ENCODE peak calls at places on chromosomes 1 and 21, in six cellular contexts. Z is progenitor cell of endocrine pancreas, R is omental fat pad, D is kidney epithelial cell, J is mucosa of descending colon, U is choroid plexus epithelial cell. I is an unnamed sample.

GRCh38 chr1:17309701-17310640 is 2.0 kb downstream of the PADI4 start:
- DNase-seq in J (no peak), Z (no peak), U (no peak), D (no peak), R (no peak), I (no peak)

GRCh38 chr1:154427173-154428139 is 22.3 kb downstream of the IL6R start:
- DNase-seq in J (no peak), R (no peak), D (no peak), U (peak), Z (no peak), I (no peak)

GRCh38 chr1:99943238-99943794 is 26.5 kb upstream of the SLC35A3 start:
- DNase-seq in J (no peak), Z (no peak), U (peak), R (no peak), D (no peak), I (peak)

GRCh38 chr1:153790282-153790995 is 15.2 kb downstream of the SLC27A3 start:
- DNase-seq in U (peak), R (no peak), Z (no peak), J (peak), D (no peak), I (peak)

GRCh38 chr1:30525631-30525979 is 197.8 kb downstream of the MATN1 start:
- DNase-seq in R (no peak), D (no peak), J (no peak), Z (no peak), U (no peak), I (peak)

GRCh38 chr1:29674625-29675326 is 438.5 kb downstream of the PTPRU start:
- DNase-seq in U (no peak), Z (no peak), R (no peak), D (no peak), J (no peak), I (no peak)

GRCh38 chr1:117231748-117232373 is 21.1 kb upstream of the VTCN1 start:
- DNase-seq in Z (no peak), U (no peak), D (no peak), R (no peak), J (no peak), I (no peak)

GRCh38 chr1:7108251-7108650 is 323.0 kb downstream of the CAMTA1 start:
- DNase-seq in R (no peak), J (no peak), Z (no peak), D (no peak), U (no peak), I (no peak)

GRCh38 chr1:155254714-155255242 is 505 bp downstream of the ENTREP3 start:
- DNase-seq in J (peak), U (no peak), R (no peak), D (no peak), Z (no peak), I (no peak)

GRCh38 chr1:157968951-157969350 is 24.5 kb upstream of the KIRREL1 start:
- DNase-seq in J (no peak), D (no peak), U (peak), R (no peak), Z (no peak), I (no peak)

GRCh38 chr1:24727490-24728214 is 17.6 kb upstream of the CLIC4 start:
- DNase-seq in R (no peak), J (peak), U (peak), D (no peak), Z (no peak), I (no peak)

GRCh38 chr21:38242036-38242435 is 14.8 kb upstream of the KCNJ15 start:
- DNase-seq in J (no peak), U (peak), D (no peak), Z (no peak), R (no peak), I (no peak)

GRCh38 chr1:167950569-167950968 is 13.7 kb upstream of the MPC2 start:
- DNase-seq in D (no peak), R (no peak), U (no peak), J (no peak), Z (no peak), I (no peak)

GRCh38 chr1:224639426-224639975 is 23.4 kb downstream of the CNIH3 start:
- DNase-seq in Z (no peak), J (no peak), U (no peak), R (no peak), D (no peak), I (no peak)

GRCh38 chr1:151056574-151056973 is 2.8 kb downstream of the CDC42SE1 start:
- DNase-seq in J (no peak), Z (no peak), R (no peak), D (no peak), U (no peak), I (no peak)

GRCh38 chr21:42973991-42974831 is at the start of gene PKNOX1:
- DNase-seq in D (peak), Z (peak), U (peak), R (peak), J (peak), I (peak)

GRCh38 chr21:42974832-42975820 is 764 bp downstream of the PKNOX1 start:
- DNase-seq in Z (peak), D (no peak), R (peak), J (peak), U (peak), I (peak)

GRCh38 chr21:42970946-42971653 is 3.3 kb upstream of the PKNOX1 start:
- DNase-seq in Z (no peak), D (no peak), R (no peak), J (no peak), U (no peak), I (no peak)

GRCh38 chr21:42971897-42972275 is 2.5 kb upstream of the PKNOX1 start:
- DNase-seq in Z (peak), J (peak), R (no peak), D (no peak), U (no peak), I (no peak)

DNA sequence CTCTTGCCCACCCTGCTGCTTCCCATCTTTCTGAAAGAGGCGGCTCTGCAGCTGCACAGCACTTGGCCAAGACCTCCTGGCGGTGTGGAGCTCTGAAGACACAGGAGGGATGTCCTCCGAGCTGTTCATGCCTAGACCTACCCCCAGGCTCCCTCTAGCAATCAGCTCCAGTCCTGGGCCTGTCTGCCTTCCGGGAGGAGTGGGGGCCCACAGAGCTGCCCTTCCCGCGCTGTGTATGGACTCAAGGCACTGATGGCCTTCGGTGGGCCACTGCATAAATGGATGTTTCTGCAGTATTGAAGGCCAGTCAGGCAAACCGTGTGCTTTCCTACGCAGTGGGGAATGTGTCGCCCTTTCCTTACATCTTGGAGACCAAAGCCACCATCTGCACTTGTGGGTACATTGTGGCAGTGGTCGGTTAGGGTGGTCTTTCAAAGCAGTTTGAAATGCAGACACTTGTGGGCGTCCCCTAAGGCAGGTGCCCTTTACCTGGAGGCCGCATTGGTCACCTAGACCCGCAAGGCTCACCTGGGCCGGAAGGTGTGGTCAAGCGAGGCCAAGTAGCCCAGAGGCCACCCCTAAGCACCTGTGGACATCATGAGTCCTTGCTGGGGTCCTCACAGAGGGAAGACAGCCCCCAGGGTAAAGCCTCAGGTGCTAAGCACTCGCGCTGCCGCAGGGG is 912 bp upstream of the PKNOX1 start:
- DNase-seq in Z (no peak), D (no peak), J (peak), R (no peak), U (no peak), I (no peak)
- TF ChIP-seq CTCF in Z (no peak), D (no peak), J (no peak), R (no peak), U (no peak), I (no peak)

DNA sequence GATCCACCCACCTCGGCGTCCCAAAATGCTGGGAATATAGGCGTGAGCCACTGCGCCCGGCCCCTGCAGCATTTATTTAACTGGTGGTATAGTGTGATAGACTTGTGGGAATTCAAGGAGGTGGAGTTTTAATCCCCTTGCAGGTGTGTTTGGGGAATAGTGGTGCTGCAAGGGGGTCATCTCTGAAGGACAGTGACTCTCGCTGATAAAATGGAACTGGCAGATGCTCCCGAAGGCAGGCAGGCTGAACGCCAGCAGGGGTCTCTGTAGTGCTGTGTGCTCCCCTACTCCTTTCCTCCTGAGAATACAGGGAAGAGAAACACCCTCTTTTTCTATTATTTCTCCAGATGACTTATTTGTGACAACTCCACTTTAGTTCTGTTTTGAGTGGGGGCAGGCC is 4.0 kb downstream of the OSCP1 start:
- DNase-seq in U (peak), Z (no peak), D (no peak), R (no peak), J (no peak), I (no peak)
- TF ChIP-seq CTCF in U (peak), Z (peak), D (peak), R (no peak), J (no peak), I (no peak)

DNA sequence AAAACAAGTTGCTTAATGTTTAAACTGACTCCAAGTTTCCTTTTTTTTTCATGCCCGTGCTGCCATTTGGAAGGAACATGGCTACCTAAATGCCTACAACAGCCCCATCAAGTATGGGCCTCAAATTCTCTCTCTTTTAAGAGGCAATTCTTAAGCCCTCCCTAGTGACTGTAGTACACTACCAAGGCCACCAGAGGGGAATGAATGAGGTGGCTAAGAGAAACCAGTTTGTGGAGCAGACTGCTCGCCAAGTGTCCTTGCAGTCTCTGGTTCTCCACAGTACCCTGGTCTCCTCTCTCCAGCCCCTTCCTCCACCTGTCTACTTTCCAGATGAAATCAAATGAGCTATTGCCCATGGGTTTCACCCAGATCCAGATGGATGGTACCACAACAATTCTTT is 1809.6 kb downstream of the BRINP3 start:
- DNase-seq in R (no peak), Z (no peak), D (no peak), J (no peak), U (no peak), I (no peak)
- TF ChIP-seq CTCF in R (no peak), Z (no peak), D (no peak), J (no peak), U (peak), I (no peak)

DNA sequence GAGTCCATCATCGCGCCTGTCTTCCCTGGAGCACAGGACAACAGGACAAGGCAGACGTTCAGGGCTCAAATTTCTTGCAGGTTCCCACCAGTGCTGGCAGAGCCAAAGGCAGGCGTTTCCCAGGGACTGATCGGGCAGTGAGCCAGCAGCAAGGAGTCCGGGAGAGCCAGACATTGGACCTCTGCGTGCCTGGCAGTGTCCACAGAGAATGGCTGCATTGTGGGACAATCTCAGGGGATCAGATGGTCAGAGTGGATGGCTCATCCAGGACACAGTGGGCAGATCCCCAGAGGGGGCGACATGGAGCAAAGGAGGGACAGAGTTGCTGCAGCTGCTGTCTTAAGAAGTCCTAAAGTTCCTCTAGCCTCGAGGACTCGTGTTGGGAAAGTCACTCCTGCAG is 4.6 kb downstream of the TMEM63A start:
- DNase-seq in D (no peak), Z (no peak), R (no peak), J (peak), U (peak), I (peak)
- TF ChIP-seq CTCF in D (peak), Z (peak), R (no peak), J (peak), U (peak), I (no peak)

GRCh38 chr1:111141245-111141644 is 1.2 kb downstream of the CEPT1 start:
- DNase-seq in Z (no peak), U (no peak), R (no peak), D (no peak), J (no peak), I (no peak)

GRCh38 chr1:111140680-111140967 is 601 bp downstream of the CEPT1 start:
- DNase-seq in J (no peak), R (no peak), U (peak), D (peak), Z (no peak), I (no peak)

GRCh38 chr1:111141803-111142202 is 1.8 kb downstream of the CEPT1 start:
- DNase-seq in D (no peak), U (no peak), R (no peak), J (no peak), Z (no peak), I (no peak)

GRCh38 chr1:111139234-111139955 is 498 bp downstream of the DRAM2 start:
- DNase-seq in D (peak), U (peak), J (no peak), Z (peak), R (no peak), I (peak)

DNA sequence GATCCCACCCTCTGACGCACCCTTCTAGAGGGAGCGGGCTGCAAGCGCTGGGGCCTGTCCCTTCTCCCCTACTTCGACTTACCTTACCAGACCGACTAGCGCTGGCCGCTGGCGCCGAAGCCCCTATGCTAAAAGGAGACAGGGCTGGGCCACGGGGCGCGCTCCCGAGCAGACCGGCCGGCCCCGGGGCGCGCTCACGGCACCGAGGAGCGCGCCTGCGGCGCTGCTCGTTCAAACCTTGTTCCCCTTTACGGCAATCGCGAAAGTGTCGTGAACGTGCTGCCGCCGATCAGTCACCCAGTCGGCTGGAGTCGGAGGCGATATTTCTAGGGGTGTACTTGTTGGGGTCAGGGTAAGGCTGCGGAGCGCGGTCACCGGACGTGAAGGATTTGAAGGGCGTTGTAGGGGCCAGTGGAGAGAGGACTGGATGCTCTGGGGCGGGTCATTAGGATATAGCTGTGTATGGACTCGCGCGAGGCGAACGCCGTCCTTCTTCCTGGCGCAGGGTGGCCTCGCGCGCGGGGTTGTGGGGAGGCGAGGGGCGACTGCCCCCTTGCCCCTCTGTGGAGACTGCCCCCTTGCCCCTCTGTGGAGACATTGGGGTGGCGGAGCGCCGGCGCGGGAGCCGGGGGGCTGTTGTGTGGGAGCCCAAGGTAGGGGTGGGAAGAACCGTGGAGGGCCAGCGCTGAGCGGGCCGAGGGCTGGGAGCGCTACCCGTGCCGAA is at the start of the genes CEPT1 and DRAM2:
- DNase-seq in R (peak), U (peak), D (peak), Z (peak), J (peak), I (peak)
- TF ChIP-seq CTCF in R (no peak), U (no peak), D (no peak), Z (no peak), J (no peak), I (no peak)

GRCh38 chr1:156360534-156360933 is 8.5 kb upstream of the RHBG start:
- DNase-seq in U (no peak), R (no peak), J (no peak), Z (no peak), D (no peak), I (no peak)

GRCh38 chr1:156356262-156356874 is 12.6 kb upstream of the RHBG start:
- DNase-seq in Z (no peak), D (no peak), R (no peak), U (no peak), J (no peak), I (no peak)

GRCh38 chr1:156357977-156358376 is 11.0 kb upstream of the RHBG start:
- DNase-seq in R (no peak), U (no peak), Z (no peak), D (no peak), J (no peak), I (no peak)

GRCh38 chr1:156356875-156357534 is 12.0 kb upstream of the RHBG start:
- DNase-seq in D (no peak), Z (peak), J (peak), U (no peak), R (no peak), I (peak)

GRCh38 chr1:156359973-156360372 is 9.0 kb upstream of the RHBG start:
- DNase-seq in J (no peak), Z (no peak), R (no peak), D (no peak), U (peak), I (no peak)
- TF ChIP-seq CTCF in J (no peak), Z (no peak), R (no peak), D (peak), U (peak), I (no peak)

DNA sequence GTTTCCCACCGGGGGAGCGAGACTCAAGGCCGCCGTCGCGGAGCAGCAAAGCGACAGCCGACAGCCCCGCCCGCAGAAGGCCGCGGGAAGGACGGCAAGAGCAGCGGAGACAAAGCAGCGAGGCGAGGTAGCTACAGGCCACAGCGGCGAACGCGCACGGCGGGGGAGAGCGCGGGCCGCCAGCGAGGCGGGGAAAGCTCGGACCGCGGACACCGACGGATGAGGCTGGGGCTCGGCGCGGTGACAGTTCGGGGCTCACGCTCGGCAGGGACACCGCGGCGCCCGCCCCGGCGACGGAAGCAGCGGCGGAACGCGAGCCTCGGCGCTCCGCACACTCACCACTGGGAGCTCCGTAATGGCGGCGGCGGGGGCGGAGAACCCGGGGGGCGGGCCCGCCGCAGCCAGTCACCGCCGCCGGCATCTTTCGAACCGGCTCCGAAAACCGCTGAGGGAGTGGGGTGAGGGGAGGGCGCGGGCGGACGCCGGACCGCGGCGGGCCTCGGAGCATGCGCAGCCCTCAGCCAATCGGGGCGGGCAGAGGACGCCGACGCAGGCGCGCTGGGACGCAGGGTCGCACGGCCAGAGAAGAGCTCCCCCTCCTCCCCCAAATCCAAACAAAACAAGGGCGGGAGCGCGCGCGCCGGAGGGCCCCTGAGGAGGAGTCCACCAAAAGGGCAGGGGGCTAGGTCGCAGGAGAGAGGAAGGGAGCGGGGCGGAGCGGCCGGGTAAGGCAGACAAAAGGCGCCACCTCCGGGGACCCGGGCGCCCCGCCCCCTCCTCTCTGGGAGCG is 602 bp downstream of the HP1BP3 start:
- DNase-seq in U (peak), Z (peak), D (peak), R (peak), J (peak), I (peak)
- TF ChIP-seq CTCF in U (no peak), Z (no peak), D (no peak), R (no peak), J (no peak), I (no peak)

DNA sequence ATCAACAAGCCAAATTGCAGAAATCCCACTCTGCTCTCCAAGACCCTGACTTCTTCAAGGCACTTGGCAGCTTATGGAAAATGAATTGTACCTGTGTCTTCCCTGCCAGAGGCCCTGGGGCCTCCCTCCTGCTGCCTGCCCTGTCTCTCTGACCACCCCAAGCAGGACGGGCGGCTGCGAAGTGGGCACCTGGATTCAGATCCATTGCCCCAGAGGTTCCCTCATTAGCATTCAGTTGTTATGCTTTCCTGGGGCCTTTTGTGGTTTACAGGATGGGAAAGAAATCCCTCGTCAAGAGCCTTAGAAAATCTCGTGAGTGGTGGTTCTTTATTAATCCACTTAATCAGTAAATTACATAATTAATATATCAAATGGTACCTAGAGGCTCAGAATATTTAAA is 179.3 kb downstream of the TNR start:
- DNase-seq in R (no peak), D (no peak), Z (no peak), J (no peak), U (no peak), I (no peak)
- TF ChIP-seq CTCF in R (no peak), D (no peak), Z (no peak), J (no peak), U (no peak), I (no peak)

GRCh38 chr1:1573843-1574720 is 581 bp downstream of the SSU72 start:
- DNase-seq in D (no peak), Z (no peak), J (peak), R (no peak), U (peak), I (peak)
- TF ChIP-seq CTCF in D (peak), Z (peak), J (no peak), R (no peak), U (peak), I (no peak)

GRCh38 chr1:235093685-235094592 is 34.7 kb downstream of the TOMM20 start:
- DNase-seq in U (peak), Z (peak), R (peak), D (no peak), J (peak), I (peak)
- TF ChIP-seq CTCF in U (peak), Z (peak), R (peak), D (peak), J (peak), I (peak)